ENCODE peak calls at places on chromosomes 3 and 15, in six cellular contexts. P, U, D, X, G and J are unnamed samples.

GRCh38 chr3:69914395-69914794 is 85.1 kb upstream of the SAMMSON start:
- DNase-seq in P (no peak), G (no peak), X (no peak), U (no peak), D (no peak), J (peak)

GRCh38 chr15:78907577-78907976 is 34.9 kb downstream of the MORF4L1 start:
- DNase-seq in P (no peak), D (no peak), U (no peak), G (no peak), X (no peak), J (no peak)

GRCh38 chr3:113132571-113132996 is 78.8 kb upstream of the BOC start:
- DNase-seq in X (no peak), U (no peak), P (no peak), D (no peak), G (no peak), J (no peak)

GRCh38 chr15:60673918-60674558 is 195.1 kb upstream of the ICE2 start:
- DNase-seq in P (no peak), G (peak), U (no peak), D (no peak), X (no peak), J (peak)

GRCh38 chr3:103210583-103210982 is 775.8 kb downstream of the ZPLD1 start:
- DNase-seq in P (no peak), G (no peak), U (no peak), X (no peak), D (no peak), J (no peak)

GRCh38 chr3:40920041-40920440 is 279.3 kb upstream of the CTNNB1 start:
- DNase-seq in U (no peak), P (no peak), D (no peak), X (no peak), G (peak), J (peak)

GRCh38 chr15:29904731-29905417 is 82.6 kb upstream of the TJP1 start:
- DNase-seq in U (no peak), X (no peak), D (no peak), P (no peak), G (no peak), J (no peak)

GRCh38 chr15:51284871-51285270 is 53.5 kb downstream of the CYP19A1 start:
- DNase-seq in D (no peak), G (no peak), P (no peak), X (no peak), U (no peak), J (no peak)

GRCh38 chr3:180036678-180037455 is at the start of gene PEX5L:
- DNase-seq in G (no peak), P (peak), D (peak), X (peak), U (peak), J (no peak)

GRCh38 chr3:88301273-88302002 is 151.7 kb downstream of the C3orf38 start:
- DNase-seq in P (no peak), U (no peak), D (no peak), X (no peak), G (no peak), J (no peak)

GRCh38 chr3:145219355-145220196 is 941.4 kb downstream of the PLOD2 start:
- DNase-seq in U (no peak), D (no peak), P (no peak), G (no peak), X (no peak), J (no peak)

GRCh38 chr3:52174896-52175295 is 20.7 kb upstream of the POC1A start:
- DNase-seq in D (no peak), U (no peak), X (no peak), P (no peak), G (no peak), J (no peak)

GRCh38 chr3:171282041-171282440 is 178.2 kb downstream of the TNIK start:
- DNase-seq in G (no peak), P (no peak), U (no peak), X (no peak), D (no peak), J (no peak)

GRCh38 chr3:126926684-126927404 is 56.1 kb upstream of the PLXNA1 start:
- DNase-seq in X (no peak), G (peak), D (no peak), U (peak), P (no peak), J (no peak)

GRCh38 chr3:188206787-188207186 is 52.8 kb downstream of the LPP start:
- DNase-seq in U (no peak), G (no peak), P (no peak), X (no peak), D (no peak), J (no peak)

GRCh38 chr3:194051554-194052175 is 84.3 kb upstream of the HES1 start:
- DNase-seq in G (no peak), U (no peak), D (no peak), P (no peak), X (no peak), J (no peak)

GRCh38 chr15:50058231-50058630 is 60.8 kb downstream of the ATP8B4 start:
- DNase-seq in D (no peak), P (no peak), G (no peak), U (no peak), X (no peak), J (no peak)

GRCh38 chr3:153246805-153247204 is 84.8 kb downstream of the RAP2B start:
- DNase-seq in X (no peak), D (no peak), G (no peak), U (no peak), P (no peak), J (no peak)

GRCh38 chr3:195255571-195256501 is 15.1 kb downstream of the XXYLT1 start:
- DNase-seq in P (no peak), X (no peak), U (no peak), G (no peak), D (no peak), J (no peak)

GRCh38 chr15:34802371-34802770 is 7.0 kb upstream of the ACTC1 start:
- DNase-seq in G (no peak), D (no peak), X (no peak), P (no peak), U (no peak), J (no peak)

GRCh38 chr3:196643201-196643749 is 3.8 kb downstream of the NRROS start:
- DNase-seq in G (no peak), X (peak), U (no peak), P (no peak), D (peak), J (no peak)

GRCh38 chr15:79849789-79850188 is 47.0 kb downstream of the MTHFS start:
- DNase-seq in D (peak), P (no peak), G (no peak), U (no peak), X (no peak), J (no peak)

GRCh38 chr3:94896994-94897393 is 834.1 kb downstream of the NSUN3 start:
- DNase-seq in X (no peak), D (no peak), U (no peak), G (no peak), P (no peak), J (no peak)

GRCh38 chr3:195224980-195225580 is 45.9 kb downstream of the XXYLT1 start:
- DNase-seq in U (peak), X (no peak), P (no peak), D (no peak), G (no peak), J (no peak)

GRCh38 chr3:102089904-102090492 is 240.7 kb downstream of the NFKBIZ start:
- DNase-seq in D (no peak), U (no peak), X (no peak), P (no peak), G (peak), J (peak)

GRCh38 chr3:127822166-127822835 is at the start of gene MGLL:
- DNase-seq in D (no peak), G (no peak), X (no peak), P (no peak), U (peak), J (no peak)

GRCh38 chr3:32460031-32460749 is 42.5 kb downstream of the CMTM6 start:
- DNase-seq in U (no peak), G (no peak), X (peak), D (peak), P (peak), J (no peak)

GRCh38 chr3:143806043-143806442 is 42.2 kb downstream of the SLC9A9 start:
- DNase-seq in D (no peak), G (no peak), P (no peak), U (no peak), X (no peak), J (no peak)

GRCh38 chr15:76328962-76329361 is 7.6 kb upstream of the ISL2 start:
- DNase-seq in D (no peak), G (no peak), U (no peak), P (no peak), X (no peak), J (peak)

GRCh38 chr3:174949523-174949922 is 90.4 kb downstream of the NAALADL2 start:
- DNase-seq in D (no peak), P (no peak), G (peak), X (no peak), U (no peak), J (peak)

GRCh38 chr15:43974852-43975251 is 148.1 kb downstream of the WDR76 start:
- DNase-seq in D (no peak), G (no peak), U (no peak), P (no peak), X (no peak), J (peak)

GRCh38 chr3:138030881-138031280 is 20.9 kb downstream of the CLDN18 start:
- DNase-seq in P (no peak), D (no peak), G (no peak), X (no peak), U (no peak), J (no peak)

GRCh38 chr15:75924576-75924975 is 20.9 kb downstream of the FBXO22 start:
- DNase-seq in X (no peak), G (no peak), P (no peak), D (no peak), U (no peak), J (no peak)

GRCh38 chr3:28867836-28868235 is 413.0 kb upstream of the RBMS3 start:
- DNase-seq in P (no peak), G (no peak), X (no peak), U (no peak), D (no peak), J (no peak)

GRCh38 chr15:53588773-53589172 is 170.7 kb downstream of the WDR72 start:
- DNase-seq in X (no peak), U (no peak), D (no peak), P (no peak), G (peak), J (peak)